ENCODE peak calls at places on chromosome 21, in nine cellular contexts. N, B, D, Y, T, A, E, H and R are unnamed samples.

GRCh38 chr21:37509802-37510393 is 143.3 kb downstream of the DYRK1A start:
- DNase-seq in N (no peak), B (peak; percentile 52), D (no peak), Y (no peak), T (no peak), A (no peak), E (no peak), H (no peak), R (no peak)

GRCh38 chr21:28084951-28085350 is 907.7 kb downstream of the LTN1 start:
- DNase-seq in N (no peak), B (no peak), D (no peak), Y (no peak), T (no peak), A (no peak), E (no peak), H (no peak), R (no peak)

GRCh38 chr21:32494946-32495703 is 82.6 kb downstream of the EVA1C start:
- DNase-seq in N (peak; percentile 58), B (peak; percentile 57), D (no peak), Y (no peak), T (no peak), A (no peak), E (no peak), H (no peak), R (no peak)

GRCh38 chr21:31908106-31909031 is 35.5 kb downstream of the HUNK start:
- DNase-seq in N (peak; percentile 62), B (peak; percentile 10), D (no peak), Y (no peak), T (no peak), A (no peak), E (no peak), H (no peak), R (no peak)

GRCh38 chr21:29025328-29025713 is 853 bp downstream of the USP16 start:
- DNase-seq in N (no peak), B (peak; percentile 41), D (no peak), Y (no peak), T (no peak), A (no peak), E (no peak), H (no peak), R (no peak)

GRCh38 chr21:28923439-28923975 is 69.2 kb downstream of the LTN1 start:
- DNase-seq in N (no peak), B (no peak), D (no peak), Y (no peak), T (no peak), A (no peak), E (no peak), H (no peak), R (no peak)

GRCh38 chr21:37626320-37626719 is 259.7 kb downstream of the DYRK1A start:
- DNase-seq in N (no peak), B (no peak), D (no peak), Y (no peak), T (no peak), A (no peak), E (no peak), H (no peak), R (no peak)

GRCh38 chr21:43812139-43812821 is 22.9 kb downstream of the RRP1 start:
- DNase-seq in N (peak; percentile 74), B (peak; percentile 93), D (no peak), Y (no peak), T (no peak), A (no peak), E (peak; percentile 83), H (no peak), R (no peak)

GRCh38 chr21:43806017-43806710 is 16.8 kb downstream of the RRP1 start:
- DNase-seq in N (no peak), B (no peak), D (no peak), Y (no peak), T (no peak), A (no peak), E (no peak), H (no peak), R (no peak)

GRCh38 chr21:38392722-38393121 is 105.6 kb downstream of the ERG start:
- DNase-seq in N (no peak), B (no peak), D (no peak), Y (no peak), T (no peak), A (no peak), E (no peak), H (no peak), R (no peak)

GRCh38 chr21:41709965-41710822 is 56.7 kb downstream of the RIPK4 start:
- DNase-seq in N (no peak), B (no peak), D (no peak), Y (no peak), T (no peak), A (no peak), E (peak; percentile 20), H (no peak), R (no peak)

GRCh38 chr21:44766014-44766817 is 35.4 kb downstream of the UBE2G2 start:
- DNase-seq in N (no peak), B (peak; percentile 30), D (no peak), Y (no peak), T (no peak), A (no peak), E (no peak), H (peak; percentile 32), R (no peak)

GRCh38 chr21:29827647-29828046 is 112.1 kb downstream of the GRIK1 start:
- DNase-seq in N (no peak), B (no peak), D (no peak), Y (no peak), T (no peak), A (no peak), E (no peak), H (no peak), R (no peak)

GRCh38 chr21:45999581-46000181 is 18.1 kb downstream of the COL6A1 start:
- DNase-seq in N (no peak), B (no peak), D (no peak), Y (no peak), T (no peak), A (no peak), E (no peak), H (no peak), R (no peak)

GRCh38 chr21:15804247-15804985 is 74.6 kb downstream of the USP25 start:
- DNase-seq in N (no peak), B (no peak), D (no peak), Y (no peak), T (peak; percentile 1), A (no peak), E (no peak), H (no peak), R (no peak)

GRCh38 chr21:35933466-35933865 is 126.9 kb downstream of the SETD4 start:
- DNase-seq in N (no peak), B (peak; percentile 60), D (no peak), Y (no peak), T (no peak), A (no peak), E (peak; percentile 79), H (no peak), R (no peak)

GRCh38 chr21:33278736-33279135 is 12.6 kb downstream of the IL10RB start:
- DNase-seq in N (no peak), B (peak; percentile 45), D (no peak), Y (no peak), T (no peak), A (no peak), E (no peak), H (no peak), R (no peak)

GRCh38 chr21:14603202-14603601 is 57.1 kb upstream of the SAMSN1 start:
- DNase-seq in N (no peak), B (peak; percentile 58), D (no peak), Y (no peak), T (no peak), A (no peak), E (no peak), H (no peak), R (no peak)

GRCh38 chr21:43688906-43689305 is 29.5 kb downstream of the RRP1B start:
- DNase-seq in N (no peak), B (no peak), D (no peak), Y (no peak), T (no peak), A (no peak), E (no peak), H (no peak), R (no peak)

GRCh38 chr21:31137951-31138350 is 99.7 kb upstream of the KRTAP19-8 start:
- DNase-seq in N (no peak), B (no peak), D (no peak), Y (no peak), T (no peak), A (no peak), E (no peak), H (no peak), R (no peak)

GRCh38 chr21:28473530-28474225 is 519.0 kb downstream of the LTN1 start:
- DNase-seq in N (no peak), B (no peak), D (no peak), Y (no peak), T (no peak), A (no peak), E (no peak), H (no peak), R (no peak)

GRCh38 chr21:28378026-28378425 is 614.7 kb downstream of the LTN1 start:
- DNase-seq in N (no peak), B (no peak), D (no peak), Y (no peak), T (no peak), A (no peak), E (no peak), H (no peak), R (no peak)

GRCh38 chr21:33886316-33886715 is 29.3 kb downstream of the ATP5PO start:
- DNase-seq in N (no peak), B (no peak), D (no peak), Y (no peak), T (no peak), A (no peak), E (no peak), H (no peak), R (no peak)

GRCh38 chr21:45413922-45414321 is 9.0 kb downstream of the COL18A1 start:
- DNase-seq in N (no peak), B (no peak), D (no peak), Y (no peak), T (no peak), A (no peak), E (peak; percentile 32), H (no peak), R (no peak)

GRCh38 chr21:45403825-45404725 is 890 bp upstream of the COL18A1 start:
- DNase-seq in N (no peak), B (peak; percentile 84), D (no peak), Y (no peak), T (no peak), A (no peak), E (peak; percentile 73), H (peak; percentile 79), R (no peak)

GRCh38 chr21:33684068-33684467 is 41.8 kb downstream of the ITSN1 start:
- DNase-seq in N (no peak), B (no peak), D (no peak), Y (no peak), T (no peak), A (no peak), E (no peak), H (no peak), R (no peak)

GRCh38 chr21:35139382-35139715 is 90.2 kb upstream of the RUNX1 start:
- DNase-seq in N (no peak), B (no peak), D (no peak), Y (no peak), T (no peak), A (no peak), E (no peak), H (no peak), R (no peak)

GRCh38 chr21:15034126-15034848 is 30.5 kb downstream of the NRIP1 start:
- DNase-seq in N (no peak), B (no peak), D (no peak), Y (no peak), T (no peak), A (no peak), E (no peak), H (no peak), R (no peak)